ENCODE peak calls at places on chromosomes 3 and 15, in six cellular contexts. E is lower leg skin, B is gastrocnemius medialis, T is breast epithelium, V is transverse colon, U is IMR-90. G is an unnamed sample.

GRCh38 chr3:188185717-188186236 is 31.8 kb downstream of the LPP start:
- DNase-seq in E (no peak), B (peak; percentile 90), T (no peak), V (peak; percentile 62), U (no peak), G (no peak)

GRCh38 chr3:52372822-52373504 is 56.8 kb downstream of the DNAH1 start:
- DNase-seq in E (no peak), B (no peak), T (no peak), V (peak; percentile 51), U (no peak), G (no peak)

GRCh38 chr3:66816110-66816761 is 181.9 kb upstream of the KBTBD8 start:
- DNase-seq in E (no peak), B (no peak), T (no peak), V (no peak), U (peak; percentile 83), G (peak; percentile 3)

GRCh38 chr15:91335702-91336101 is 235.6 kb downstream of the SV2B start:
- DNase-seq in E (no peak), B (no peak), T (no peak), V (no peak), U (no peak), G (no peak)

GRCh38 chr3:52456169-52456799 is 880 bp downstream of the NISCH start:
- DNase-seq in E (peak; percentile 83), B (no peak), T (no peak), V (no peak), U (peak; percentile 20), G (peak; percentile 40)

GRCh38 chr3:38588276-38588971 is 61.1 kb downstream of the SCN5A start:
- DNase-seq in E (peak; percentile 78), B (no peak), T (no peak), V (peak; percentile 2), U (no peak), G (peak; percentile 75)

GRCh38 chr3:63862804-63863149 is 828 bp downstream of the THOC7 start:
- DNase-seq in E (no peak), B (no peak), T (no peak), V (no peak), U (no peak), G (no peak)

GRCh38 chr3:184635126-184635525 is 73.5 kb downstream of the EPHB3 start:
- DNase-seq in E (no peak), B (no peak), T (peak; percentile 65), V (no peak), U (no peak), G (peak; percentile 93)

GRCh38 chr15:69593981-69594966 is 141.7 kb downstream of the RPLP1 start:
- DNase-seq in E (peak; percentile 80), B (peak; percentile 21), T (peak; percentile 90), V (peak; percentile 90), U (peak; percentile 38), G (peak; percentile 91)

GRCh38 chr15:45454825-45455224 is 67.7 kb downstream of the SLC30A4 start:
- DNase-seq in E (peak; percentile 89), B (peak; percentile 34), T (peak; percentile 92), V (peak; percentile 80), U (peak; percentile 98), G (peak; percentile 11)

GRCh38 chr3:177574232-177574856 is 377.1 kb upstream of the TBL1XR1 start:
- DNase-seq in E (no peak), B (no peak), T (no peak), V (peak; percentile 59), U (peak; percentile 81), G (no peak)

GRCh38 chr3:141486416-141486734 is 452 bp upstream of the RASA2 start:
- DNase-seq in E (no peak), B (no peak), T (no peak), V (no peak), U (peak; percentile 72), G (no peak)

GRCh38 chr3:31103623-31104180 is 209.2 kb upstream of the GADL1 start:
- DNase-seq in E (no peak), B (no peak), T (no peak), V (no peak), U (no peak), G (no peak)

GRCh38 chr3:125010393-125010792 is 45.4 kb downstream of the HEG1 start:
- DNase-seq in E (no peak), B (no peak), T (no peak), V (no peak), U (no peak), G (no peak)

GRCh38 chr3:148360046-148360445 is 337.7 kb upstream of the AGTR1 start:
- DNase-seq in E (no peak), B (no peak), T (no peak), V (no peak), U (peak; percentile 69), G (no peak)

GRCh38 chr3:123818324-123818920 is 65.7 kb downstream of the MYLK start:
- DNase-seq in E (no peak), B (no peak), T (no peak), V (no peak), U (peak; percentile 33), G (no peak)

GRCh38 chr15:101494251-101494796 is 4.8 kb upstream of the PCSK6 start:
- DNase-seq in E (no peak), B (no peak), T (no peak), V (no peak), U (no peak), G (no peak)

GRCh38 chr15:56243774-56244236 is at the start of gene RFX7:
- DNase-seq in E (peak; percentile 92), B (peak; percentile 69), T (peak; percentile 60), V (peak; percentile 82), U (peak; percentile 73), G (peak; percentile 79)

GRCh38 chr15:69555080-69555479 is 102.5 kb downstream of the RPLP1 start:
- DNase-seq in E (no peak), B (no peak), T (no peak), V (no peak), U (no peak), G (no peak)

GRCh38 chr3:184757010-184757651 is 45.3 kb upstream of the MAGEF1 start:
- DNase-seq in E (peak; percentile 92), B (peak; percentile 66), T (no peak), V (peak; percentile 62), U (peak; percentile 99), G (peak; percentile 11)

DNA sequence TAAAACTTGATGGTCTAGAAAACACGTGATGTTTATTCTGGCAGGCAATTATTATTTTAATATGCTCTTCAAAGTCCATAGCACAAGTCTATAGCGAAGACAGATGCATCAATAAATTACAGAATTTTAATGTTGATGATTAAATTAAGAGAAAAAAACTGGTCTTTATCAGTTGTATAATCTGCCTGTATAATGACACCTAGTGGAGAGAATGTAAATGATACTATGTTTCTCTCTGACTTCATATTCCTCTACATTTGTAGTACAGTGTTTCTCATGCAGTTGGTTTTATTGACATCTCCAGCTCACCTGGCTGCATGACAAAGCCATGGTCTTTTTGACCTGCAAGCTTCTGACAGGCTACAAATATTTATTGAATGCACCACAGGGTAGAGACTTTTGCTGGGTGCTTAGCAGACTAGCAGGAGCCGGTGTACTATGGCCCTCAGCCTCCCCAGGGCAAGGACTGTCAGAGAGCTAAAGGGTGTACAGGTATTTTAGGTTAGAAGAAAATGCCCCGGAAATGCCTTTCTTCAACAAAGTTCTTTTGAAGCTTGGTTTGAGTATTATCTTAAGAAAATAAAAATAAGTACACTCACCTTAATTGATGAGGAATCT is 289.9 kb downstream of the GAP43 start:
- DNase-seq in E (no peak), B (no peak), T (no peak), V (no peak), U (peak; percentile 28), G (no peak)
- TF ChIP-seq CTCF in E (no peak), B (no peak), T (peak; percentile 11), V (peak; percentile 13), U (peak; percentile 54), G (no peak)

GRCh38 chr3:133573629-133574194 is at the start of gene CDV3:
- DNase-seq in E (peak; percentile 92), B (no peak), T (no peak), V (no peak), U (no peak), G (no peak)

GRCh38 chr3:133573054-133573628 is 345 bp upstream of the CDV3 start:
- DNase-seq in E (peak; percentile 100), B (peak; percentile 100), T (peak; percentile 100), V (peak; percentile 100), U (peak; percentile 100), G (peak; percentile 100)

GRCh38 chr3:133575121-133575520 is 1.6 kb downstream of the CDV3 start:
- DNase-seq in E (no peak), B (no peak), T (no peak), V (no peak), U (no peak), G (no peak)

GRCh38 chr3:133576169-133576568 is 2.7 kb downstream of the CDV3 start:
- DNase-seq in E (no peak), B (no peak), T (no peak), V (no peak), U (no peak), G (no peak)

GRCh38 chr3:133574260-133574881 is 885 bp downstream of the CDV3 start:
- DNase-seq in E (peak; percentile 94), B (peak; percentile 54), T (peak; percentile 63), V (peak; percentile 80), U (peak; percentile 80), G (peak; percentile 78)
- TF ChIP-seq POLR2A in E (no peak), B (peak; percentile 66), T (no peak), V (peak; percentile 70), U (peak; percentile 55), G (peak; percentile 69)

DNA sequence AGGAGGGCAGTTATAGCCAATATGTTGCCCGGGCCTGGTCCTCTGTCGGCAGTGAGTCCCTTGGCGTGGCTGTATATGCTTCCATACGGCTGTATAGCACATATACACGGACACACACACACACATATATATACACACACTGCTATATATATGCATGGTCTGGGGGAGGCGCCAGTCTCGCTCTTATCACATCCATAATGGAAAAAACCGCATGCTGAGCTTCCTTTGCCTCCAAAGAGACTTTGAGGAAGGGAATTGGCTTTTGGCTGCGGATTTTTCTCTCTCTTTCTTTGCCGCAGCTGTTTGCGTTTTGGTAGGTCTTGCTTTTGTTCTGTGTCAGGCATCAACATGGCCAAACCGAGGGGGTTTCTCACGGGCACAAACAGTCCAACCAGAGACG is 11.3 kb upstream of the TMEM115 start:
- DNase-seq in E (no peak), B (no peak), T (no peak), V (no peak), U (peak; percentile 23), G (no peak)
- TF ChIP-seq CTCF in E (no peak), B (no peak), T (no peak), V (no peak), U (peak; percentile 26), G (no peak)

GRCh38 chr15:59158701-59159034 is 48.0 kb upstream of the LDHAL6B start:
- DNase-seq in E (no peak), B (no peak), T (no peak), V (no peak), U (no peak), G (peak; percentile 91)

GRCh38 chr15:59157840-59158700 is 48.6 kb upstream of the LDHAL6B start:
- DNase-seq in E (no peak), B (no peak), T (no peak), V (no peak), U (no peak), G (peak; percentile 19)

GRCh38 chr15:59160880-59161593 is 45.6 kb upstream of the LDHAL6B start:
- DNase-seq in E (peak; percentile 82), B (no peak), T (no peak), V (no peak), U (peak; percentile 20), G (no peak)

GRCh38 chr15:59157398-59157797 is 49.2 kb upstream of the LDHAL6B start:
- DNase-seq in E (no peak), B (no peak), T (no peak), V (no peak), U (no peak), G (no peak)

DNA sequence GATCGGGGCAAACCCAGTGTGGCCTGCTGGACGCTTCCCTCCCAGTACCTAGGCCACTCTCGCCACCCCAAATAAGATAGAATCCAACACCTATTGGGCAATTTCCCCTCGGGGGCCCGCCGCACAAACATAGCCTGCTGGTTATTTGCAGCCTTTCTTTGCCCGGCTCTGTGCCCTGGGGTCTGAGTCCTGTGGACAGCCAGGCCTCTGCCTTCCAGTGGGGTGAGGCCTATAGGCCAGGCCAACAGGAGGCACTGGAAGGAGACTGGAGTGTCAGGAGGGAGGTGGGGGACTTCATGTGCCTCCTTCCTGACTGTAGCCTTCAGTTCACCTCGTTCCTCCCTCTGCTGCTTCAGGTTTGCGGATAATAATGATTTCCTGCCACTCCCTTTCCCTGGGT is 47.4 kb upstream of the LDHAL6B start:
- DNase-seq in E (no peak), B (no peak), T (no peak), V (no peak), U (no peak), G (no peak)
- TF ChIP-seq POLR2A in E (no peak), B (no peak), T (no peak), V (no peak), U (no peak), G (no peak)